ENCODE peak calls at places on chromosome 6, in seven cellular contexts. One of them, this sample, is unnamed.

GRCh38 chr6:42259841-42260395 is 42.3 kb upstream of the MRPS10 start:
- DNase-seq in heart left ventricle: peak
- DNase-seq in K562: peak
- DNase-seq in adrenal gland: no peak
- DNase-seq in IMR-90: no peak
- DNase-seq in H1: no peak
- DNase-seq in spleen: no peak
- DNase-seq in this sample: no peak

GRCh38 chr6:168302534-168302933 is 17.0 kb downstream of the DACT2 start:
- DNase-seq in spleen: peak
- DNase-seq in adrenal gland: no peak
- DNase-seq in heart left ventricle: peak
- DNase-seq in IMR-90: no peak
- DNase-seq in K562: peak
- DNase-seq in H1: peak
- DNase-seq in this sample: no peak

GRCh38 chr6:55819811-55820210 is 55.6 kb downstream of the BMP5 start:
- DNase-seq in spleen: no peak
- DNase-seq in H1: no peak
- DNase-seq in IMR-90: no peak
- DNase-seq in adrenal gland: no peak
- DNase-seq in heart left ventricle: no peak
- DNase-seq in K562: no peak
- DNase-seq in this sample: no peak

GRCh38 chr6:106939848-106940247 is 34.7 kb downstream of the CD24 start:
- DNase-seq in heart left ventricle: no peak
- DNase-seq in K562: no peak
- DNase-seq in IMR-90: no peak
- DNase-seq in adrenal gland: no peak
- DNase-seq in spleen: no peak
- DNase-seq in H1: no peak
- DNase-seq in this sample: no peak

GRCh38 chr6:40714576-40715500 is 127.7 kb upstream of the LRFN2 start:
- DNase-seq in IMR-90: no peak
- DNase-seq in K562: no peak
- DNase-seq in H1: no peak
- DNase-seq in adrenal gland: no peak
- DNase-seq in heart left ventricle: no peak
- DNase-seq in spleen: no peak
- DNase-seq in this sample: no peak

GRCh38 chr6:43803783-43804549 is 34.0 kb downstream of the VEGFA start:
- DNase-seq in heart left ventricle: no peak
- DNase-seq in K562: no peak
- DNase-seq in H1: no peak
- DNase-seq in IMR-90: peak
- DNase-seq in spleen: no peak
- DNase-seq in adrenal gland: no peak
- DNase-seq in this sample: peak

GRCh38 chr6:106973018-106973840 is 1.3 kb downstream of the CD24 start:
- DNase-seq in spleen: peak
- DNase-seq in IMR-90: no peak
- DNase-seq in heart left ventricle: no peak
- DNase-seq in H1: no peak
- DNase-seq in adrenal gland: peak
- DNase-seq in K562: no peak
- DNase-seq in this sample: no peak

GRCh38 chr6:111788779-111789276 is 84.4 kb downstream of the FYN start:
- DNase-seq in K562: peak
- DNase-seq in adrenal gland: no peak
- DNase-seq in heart left ventricle: no peak
- DNase-seq in IMR-90: no peak
- DNase-seq in spleen: no peak
- DNase-seq in H1: no peak
- DNase-seq in this sample: no peak

GRCh38 chr6:100269189-100269588 is 195.5 kb downstream of the SIM1 start:
- DNase-seq in IMR-90: peak
- DNase-seq in H1: no peak
- DNase-seq in heart left ventricle: no peak
- DNase-seq in K562: no peak
- DNase-seq in adrenal gland: no peak
- DNase-seq in spleen: no peak
- DNase-seq in this sample: no peak

GRCh38 chr6:140977425-140977824 is 1155.3 kb upstream of the GJE1 start:
- DNase-seq in heart left ventricle: no peak
- DNase-seq in IMR-90: peak
- DNase-seq in adrenal gland: no peak
- DNase-seq in spleen: no peak
- DNase-seq in K562: no peak
- DNase-seq in H1: no peak
- DNase-seq in this sample: no peak

GRCh38 chr6:93575495-93575894 is 156.1 kb upstream of the EPHA7 start:
- DNase-seq in IMR-90: no peak
- DNase-seq in H1: no peak
- DNase-seq in K562: no peak
- DNase-seq in adrenal gland: no peak
- DNase-seq in spleen: no peak
- DNase-seq in heart left ventricle: no peak
- DNase-seq in this sample: no peak

GRCh38 chr6:157779705-157780604 is 43.1 kb upstream of the SNX9 start:
- DNase-seq in heart left ventricle: no peak
- DNase-seq in H1: no peak
- DNase-seq in IMR-90: peak
- DNase-seq in spleen: no peak
- DNase-seq in K562: no peak
- DNase-seq in adrenal gland: no peak
- DNase-seq in this sample: no peak

GRCh38 chr6:686528-686927 is 6.4 kb downstream of the EXOC2 start:
- DNase-seq in K562: peak
- DNase-seq in adrenal gland: no peak
- DNase-seq in H1: no peak
- DNase-seq in IMR-90: no peak
- DNase-seq in heart left ventricle: no peak
- DNase-seq in spleen: no peak
- DNase-seq in this sample: no peak

GRCh38 chr6:22929228-22929627 is 359.9 kb downstream of the HDGFL1 start:
- DNase-seq in H1: no peak
- DNase-seq in heart left ventricle: no peak
- DNase-seq in adrenal gland: no peak
- DNase-seq in IMR-90: no peak
- DNase-seq in spleen: no peak
- DNase-seq in K562: no peak
- DNase-seq in this sample: no peak

GRCh38 chr6:139117734-139118133 is 17.1 kb upstream of the HECA start:
- DNase-seq in heart left ventricle: no peak
- DNase-seq in H1: no peak
- DNase-seq in K562: no peak
- DNase-seq in IMR-90: no peak
- DNase-seq in spleen: no peak
- DNase-seq in adrenal gland: no peak
- DNase-seq in this sample: no peak

GRCh38 chr6:53795702-53796450 is 1.1 kb downstream of the LRRC1 start:
- DNase-seq in H1: peak
- DNase-seq in heart left ventricle: no peak
- DNase-seq in IMR-90: peak
- DNase-seq in spleen: peak
- DNase-seq in adrenal gland: peak
- DNase-seq in K562: no peak
- DNase-seq in this sample: no peak

GRCh38 chr6:26305097-26305841 is 59.7 kb upstream of the BTN3A2 start:
- DNase-seq in IMR-90: peak
- DNase-seq in H1: peak
- DNase-seq in K562: peak
- DNase-seq in spleen: peak
- DNase-seq in adrenal gland: peak
- DNase-seq in heart left ventricle: peak
- DNase-seq in this sample: no peak

GRCh38 chr6:88574666-88575065 is 388.8 kb downstream of the RNGTT start:
- DNase-seq in heart left ventricle: no peak
- DNase-seq in H1: no peak
- DNase-seq in spleen: no peak
- DNase-seq in adrenal gland: no peak
- DNase-seq in K562: no peak
- DNase-seq in IMR-90: no peak
- DNase-seq in this sample: no peak

GRCh38 chr6:44727651-44728630 is 340.4 kb downstream of the CDC5L start:
- DNase-seq in adrenal gland: no peak
- DNase-seq in K562: no peak
- DNase-seq in heart left ventricle: no peak
- DNase-seq in spleen: no peak
- DNase-seq in H1: no peak
- DNase-seq in IMR-90: no peak
- DNase-seq in this sample: no peak

GRCh38 chr6:144730088-144730640 is 445.0 kb downstream of the UTRN start:
- DNase-seq in spleen: no peak
- DNase-seq in adrenal gland: no peak
- DNase-seq in K562: no peak
- DNase-seq in H1: no peak
- DNase-seq in heart left ventricle: no peak
- DNase-seq in IMR-90: no peak
- DNase-seq in this sample: no peak

GRCh38 chr6:112332274-112332673 is 14.9 kb upstream of the RFPL4B start:
- DNase-seq in heart left ventricle: no peak
- DNase-seq in IMR-90: peak
- DNase-seq in K562: no peak
- DNase-seq in H1: no peak
- DNase-seq in adrenal gland: no peak
- DNase-seq in spleen: no peak
- DNase-seq in this sample: no peak

GRCh38 chr6:140485740-140486467 is 1111.5 kb upstream of the CITED2 start:
- DNase-seq in H1: no peak
- DNase-seq in K562: no peak
- DNase-seq in adrenal gland: no peak
- DNase-seq in spleen: no peak
- DNase-seq in IMR-90: peak
- DNase-seq in heart left ventricle: no peak
- DNase-seq in this sample: peak

GRCh38 chr6:118894425-118895240 is 681 bp downstream of the ASF1A start:
- DNase-seq in K562: peak
- DNase-seq in spleen: peak
- DNase-seq in heart left ventricle: peak
- DNase-seq in IMR-90: peak
- DNase-seq in H1: peak
- DNase-seq in adrenal gland: peak
- DNase-seq in this sample: peak
- TF ChIP-seq POLR2A in K562: peak
- TF ChIP-seq POLR2A in spleen: no peak
- TF ChIP-seq POLR2A in heart left ventricle: peak
- TF ChIP-seq POLR2A in IMR-90: peak
- TF ChIP-seq POLR2A in H1: peak
- TF ChIP-seq POLR2A in adrenal gland: peak
- TF ChIP-seq POLR2A in this sample: peak

GRCh38 chr6:149478631-149479314 is 6.0 kb downstream of the ZC3H12D start:
- DNase-seq in IMR-90: no peak
- DNase-seq in K562: no peak
- DNase-seq in H1: no peak
- DNase-seq in heart left ventricle: no peak
- DNase-seq in adrenal gland: no peak
- DNase-seq in spleen: no peak
- DNase-seq in this sample: no peak
- TF ChIP-seq POLR2A in IMR-90: no peak
- TF ChIP-seq POLR2A in K562: no peak
- TF ChIP-seq POLR2A in H1: no peak
- TF ChIP-seq POLR2A in heart left ventricle: no peak
- TF ChIP-seq POLR2A in adrenal gland: no peak
- TF ChIP-seq POLR2A in spleen: no peak
- TF ChIP-seq POLR2A in this sample: no peak

GRCh38 chr6:31620586-31621319 is at the start of gene PRRC2A:
- DNase-seq in heart left ventricle: peak
- DNase-seq in K562: peak
- DNase-seq in H1: peak
- DNase-seq in adrenal gland: no peak
- DNase-seq in IMR-90: peak
- DNase-seq in spleen: peak
- DNase-seq in this sample: peak
- TF ChIP-seq POLR2A in heart left ventricle: peak
- TF ChIP-seq POLR2A in K562: peak
- TF ChIP-seq POLR2A in H1: peak
- TF ChIP-seq POLR2A in adrenal gland: peak
- TF ChIP-seq POLR2A in IMR-90: peak
- TF ChIP-seq POLR2A in spleen: peak
- TF ChIP-seq POLR2A in this sample: peak

GRCh38 chr6:121435444-121436069 is at the start of gene GJA1:
- DNase-seq in adrenal gland: peak
- DNase-seq in heart left ventricle: peak
- DNase-seq in spleen: no peak
- DNase-seq in IMR-90: peak
- DNase-seq in H1: no peak
- DNase-seq in K562: no peak
- DNase-seq in this sample: peak
- TF ChIP-seq POLR2A in adrenal gland: peak
- TF ChIP-seq POLR2A in heart left ventricle: peak
- TF ChIP-seq POLR2A in spleen: no peak
- TF ChIP-seq POLR2A in IMR-90: peak
- TF ChIP-seq POLR2A in H1: peak
- TF ChIP-seq POLR2A in K562: no peak
- TF ChIP-seq POLR2A in this sample: no peak

GRCh38 chr6:158797331-158798202 is 21.6 kb downstream of the EZR start:
- DNase-seq in H1: no peak
- DNase-seq in K562: no peak
- DNase-seq in spleen: no peak
- DNase-seq in IMR-90: peak
- DNase-seq in adrenal gland: no peak
- DNase-seq in heart left ventricle: no peak
- DNase-seq in this sample: no peak

GRCh38 chr6:158798311-158798710 is 20.9 kb downstream of the EZR start:
- DNase-seq in K562: no peak
- DNase-seq in heart left ventricle: no peak
- DNase-seq in spleen: peak
- DNase-seq in H1: no peak
- DNase-seq in adrenal gland: no peak
- DNase-seq in IMR-90: no peak
- DNase-seq in this sample: no peak

GRCh38 chr6:158796353-158796752 is 22.8 kb downstream of the EZR start:
- DNase-seq in IMR-90: no peak
- DNase-seq in H1: no peak
- DNase-seq in K562: no peak
- DNase-seq in spleen: no peak
- DNase-seq in heart left ventricle: no peak
- DNase-seq in adrenal gland: no peak
- DNase-seq in this sample: no peak

GRCh38 chr6:158793432-158793831 is 25.7 kb downstream of the EZR start:
- DNase-seq in IMR-90: peak
- DNase-seq in adrenal gland: no peak
- DNase-seq in H1: no peak
- DNase-seq in spleen: no peak
- DNase-seq in K562: peak
- DNase-seq in heart left ventricle: no peak
- DNase-seq in this sample: peak

GRCh38 chr6:158795516-158795915 is 23.7 kb downstream of the EZR start:
- DNase-seq in adrenal gland: no peak
- DNase-seq in K562: no peak
- DNase-seq in H1: no peak
- DNase-seq in spleen: no peak
- DNase-seq in IMR-90: no peak
- DNase-seq in heart left ventricle: no peak
- DNase-seq in this sample: no peak
- TF ChIP-seq POLR2A in adrenal gland: no peak
- TF ChIP-seq POLR2A in K562: no peak
- TF ChIP-seq POLR2A in H1: no peak
- TF ChIP-seq POLR2A in spleen: no peak
- TF ChIP-seq POLR2A in IMR-90: no peak
- TF ChIP-seq POLR2A in heart left ventricle: no peak
- TF ChIP-seq POLR2A in this sample: no peak

This sample was measured in H54.